ENCODE peak calls at places on chromosomes 12 and 14, in ten cellular contexts. A, Q, S, K, Z, R, N, V, F and P are unnamed samples.

GRCh38 chr14:24411468-24412454 is 13.0 kb downstream of the NYNRIN start:
- DNase-seq in K (no peak), S (no peak), V (no peak), Z (peak), Q (peak), N (peak), A (peak), R (no peak), F (no peak), P (no peak)

GRCh38 chr12:118986043-118986442 is 4.7 kb downstream of the SRRM4 start:
- DNase-seq in N (peak), V (no peak), F (no peak), K (no peak), Z (no peak), A (peak), Q (no peak), R (no peak), S (no peak), P (no peak)

GRCh38 chr14:94670692-94671285 is 58.6 kb downstream of the SERPINA3 start:
- DNase-seq in Q (no peak), R (no peak), V (no peak), S (no peak), N (no peak), K (no peak), F (no peak), A (peak), Z (no peak), P (peak)

GRCh38 chr12:123388948-123389559 is 5.1 kb downstream of the KMT5A start:
- DNase-seq in S (no peak), K (no peak), Z (no peak), R (no peak), V (no peak), Q (no peak), N (no peak), A (no peak), F (no peak), P (no peak)

GRCh38 chr12:132710422-132711168 is at the start of gene PGAM5:
- DNase-seq in Q (peak), S (peak), K (peak), N (peak), R (peak), F (peak), Z (peak), V (peak), A (peak), P (peak)

GRCh38 chr14:77139540-77140342 is 1.9 kb downstream of the ZDHHC22 start:
- DNase-seq in K (no peak), N (peak), V (peak), Z (peak), Q (no peak), S (no peak), A (peak), F (no peak), R (peak), P (peak)

GRCh38 chr12:108483213-108483920 is 31.7 kb upstream of the FICD start:
- DNase-seq in Z (no peak), R (no peak), A (peak), F (no peak), Q (no peak), K (no peak), S (no peak), N (no peak), V (no peak), P (no peak)

GRCh38 chr14:74583689-74584434 is 28.2 kb downstream of the LTBP2 start:
- DNase-seq in Z (peak), V (no peak), K (no peak), N (peak), S (no peak), A (peak), F (no peak), R (no peak), Q (no peak), P (no peak)

GRCh38 chr14:73718742-73719251 is 4.6 kb upstream of the PNMA1 start:
- DNase-seq in Q (no peak), Z (no peak), S (no peak), F (no peak), R (no peak), N (peak), V (no peak), K (no peak), A (peak), P (no peak)